ENCODE peak calls at places on chromosomes 1 and 21, in eight cellular contexts. K is nucleus accumbens; Z is aorta; E is NCI-H510A treated with DMSO at 0.1 percent for 48 hours; N is Calu3; T is naive thymus-derived CD8-positive, alpha-beta T cell; Q is Right ventricle myocardium superior; B is stimulated activated CD4-positive, alpha-beta T cell treated with anti-CD3 and anti-CD28 coated beads, Interleukin-12 subunit alpha, Interleukin-12 subunit beta, amount 100 ng/mL, for 48 hours. W is an unnamed sample.
A peak's percentile ranks its signal among the peaks of the same experiment; 100 is the strongest.

GRCh38 chr1:40849801-40850592 is 12.2 kb downstream of the CITED4 start:
- DNase-seq in Q (peak; percentile 80), B (peak; percentile 59), N (peak; percentile 78), T (peak; percentile 85), E (peak; percentile 75), K (peak; percentile 42), Z (no peak), W (peak; percentile 61)

GRCh38 chr21:9772348-9772672 is 749.1 kb upstream of the TPTE start:
- DNase-seq in K (no peak), T (no peak), N (no peak), Z (no peak), Q (no peak), E (no peak), B (no peak), W (no peak)

GRCh38 chr1:213686983-213687382 is 300.8 kb upstream of the PROX1 start:
- DNase-seq in N (no peak), B (no peak), E (no peak), Q (no peak), T (no peak), Z (no peak), K (no peak), W (no peak)

GRCh38 chr1:178614286-178614685 is 101.4 kb downstream of the TEX35 start:
- DNase-seq in T (no peak), K (no peak), Z (no peak), N (no peak), Q (no peak), E (no peak), B (no peak), W (peak; percentile 12)

GRCh38 chr1:209586341-209586740 is 2.8 kb downstream of the CAMK1G start:
- DNase-seq in E (no peak), K (no peak), Z (no peak), Q (no peak), T (no peak), B (no peak), N (no peak), W (no peak)

GRCh38 chr1:239893127-239893731 is 198.5 kb upstream of the FMN2 start:
- DNase-seq in T (no peak), Q (no peak), K (no peak), E (no peak), N (no peak), B (no peak), Z (no peak), W (peak; percentile 37)

GRCh38 chr1:30083800-30084464 is 639.5 kb downstream of the MATN1 start:
- DNase-seq in N (peak; percentile 27), B (no peak), Z (no peak), E (no peak), Q (no peak), K (no peak), T (no peak), W (peak; percentile 38)

GRCh38 chr1:31644560-31645273 is at the start of gene PEF1:
- DNase-seq in E (peak; percentile 95), N (peak; percentile 99), Q (peak; percentile 99), T (peak; percentile 100), K (peak; percentile 96), B (peak; percentile 98), Z (peak; percentile 100), W (peak; percentile 98)

GRCh38 chr1:147892216-147892615 is 10.4 kb upstream of the GJA8 start:
- DNase-seq in Q (no peak), Z (no peak), K (no peak), E (peak; percentile 35), N (no peak), T (no peak), B (no peak), W (peak; percentile 16)

GRCh38 chr1:201347498-201348210 is 29.8 kb downstream of the TNNT2 start:
- DNase-seq in T (no peak), Z (peak; percentile 5), N (no peak), Q (no peak), K (no peak), E (no peak), B (no peak), W (no peak)

GRCh38 chr1:64172458-64172983 is 30.9 kb upstream of the UBE2U start:
- DNase-seq in B (no peak), T (no peak), E (peak; percentile 49), Z (no peak), N (no peak), K (no peak), Q (no peak), W (peak; percentile 22)

GRCh38 chr21:35406600-35406999 is 357.5 kb upstream of the RUNX1 start:
- DNase-seq in Q (no peak), Z (no peak), T (no peak), K (no peak), N (no peak), B (no peak), E (no peak), W (no peak)

GRCh38 chr1:71054281-71054731 is 6.7 kb upstream of the PTGER3 start:
- DNase-seq in Q (peak; percentile 31), K (no peak), E (no peak), B (no peak), Z (peak; percentile 70), N (no peak), T (no peak), W (no peak)

GRCh38 chr1:218846166-218846565 is 327.5 kb upstream of the LYPLAL1 start:
- DNase-seq in Z (no peak), E (no peak), T (no peak), Q (no peak), K (no peak), B (no peak), N (no peak), W (no peak)

GRCh38 chr1:98749152-98749756 is 87.7 kb downstream of the SNX7 start:
- DNase-seq in B (no peak), K (no peak), Q (no peak), N (no peak), E (peak; percentile 35), Z (no peak), T (peak; percentile 7), W (peak; percentile 2)

GRCh38 chr1:234602334-234603220 is 7.4 kb downstream of the IRF2BP2 start:
- DNase-seq in B (no peak), T (no peak), K (no peak), Q (no peak), E (peak; percentile 76), Z (no peak), N (peak; percentile 64), W (peak; percentile 95)

GRCh38 chr1:45721207-45721606 is 29.2 kb downstream of the IPP start:
- DNase-seq in N (no peak), K (no peak), T (no peak), Z (no peak), Q (no peak), B (no peak), E (no peak), W (no peak)

GRCh38 chr21:42833859-42834729 is 45.2 kb downstream of the WDR4 start:
- DNase-seq in Q (no peak), T (no peak), B (no peak), K (no peak), Z (peak; percentile 56), N (no peak), E (no peak), W (no peak)

GRCh38 chr1:198771562-198772153 is 132.8 kb downstream of the PTPRC start:
- DNase-seq in Q (no peak), K (no peak), E (peak; percentile 32), B (no peak), N (peak; percentile 42), Z (no peak), T (no peak), W (peak; percentile 42)

GRCh38 chr1:36463404-36463772 is 796 bp downstream of the MRPS15 start:
- DNase-seq in K (no peak), B (no peak), Z (no peak), E (peak; percentile 46), N (no peak), T (no peak), Q (no peak), W (no peak)

GRCh38 chr1:183303325-183303645 is 114.9 kb downstream of the NMNAT2 start:
- DNase-seq in K (no peak), N (no peak), Z (no peak), Q (no peak), B (no peak), T (no peak), E (no peak), W (no peak)

GRCh38 chr1:235999259-235999925 is 65.5 kb downstream of the NID1 start:
- DNase-seq in Q (no peak), N (no peak), B (peak; percentile 45), T (peak; percentile 23), E (no peak), K (no peak), Z (no peak), W (peak; percentile 81)